ENCODE peak calls at places on chromosomes 4 and X, in six cellular contexts. One of them, this sample, is unnamed.
A peak's percentile ranks its signal among the peaks of the same experiment; 100 is the strongest.

GRCh38 chr4:163467371-163467770 is 6.2 kb downstream of the TKTL2 start:
- DNase-seq in GM23338: no peak
- DNase-seq in MM.1S: no peak
- DNase-seq in GM23248: peak; percentile 7
- DNase-seq in PC-9: no peak
- DNase-seq in PC-3: no peak
- DNase-seq in this sample: no peak

GRCh38 chr4:54290980-54291379 is 61.9 kb downstream of the PDGFRA start:
- DNase-seq in GM23338: no peak
- DNase-seq in MM.1S: no peak
- DNase-seq in GM23248: no peak
- DNase-seq in PC-9: no peak
- DNase-seq in PC-3: no peak
- DNase-seq in this sample: no peak

GRCh38 chr4:168908859-168909390 is 101.1 kb downstream of the CBR4 start:
- DNase-seq in GM23338: no peak
- DNase-seq in MM.1S: no peak
- DNase-seq in GM23248: peak; percentile 39
- DNase-seq in PC-9: no peak
- DNase-seq in PC-3: no peak
- DNase-seq in this sample: no peak

GRCh38 chr4:188603646-188604045 is 464.4 kb downstream of the TRIML1 start:
- DNase-seq in GM23338: no peak
- DNase-seq in MM.1S: no peak
- DNase-seq in GM23248: peak; percentile 1
- DNase-seq in PC-9: no peak
- DNase-seq in PC-3: no peak
- DNase-seq in this sample: no peak

GRCh38 chrX:17187301-17187836 is 187.6 kb upstream of the NHS start:
- DNase-seq in GM23338: peak; percentile 1
- DNase-seq in MM.1S: no peak
- DNase-seq in GM23248: no peak
- DNase-seq in PC-9: no peak
- DNase-seq in PC-3: no peak
- DNase-seq in this sample: peak; percentile 19

GRCh38 chr4:8731364-8731763 is 138.8 kb downstream of the CPZ start:
- DNase-seq in GM23338: no peak
- DNase-seq in MM.1S: no peak
- DNase-seq in GM23248: no peak
- DNase-seq in PC-9: no peak
- DNase-seq in PC-3: no peak
- DNase-seq in this sample: no peak

GRCh38 chrX:149004936-149005335 is 500.2 kb downstream of the IDS start:
- DNase-seq in GM23338: peak; percentile 17
- DNase-seq in MM.1S: no peak
- DNase-seq in GM23248: no peak
- DNase-seq in PC-9: no peak
- DNase-seq in PC-3: no peak
- DNase-seq in this sample: peak; percentile 13

GRCh38 chrX:140389331-140389730 is 115.5 kb downstream of the SOX3 start:
- DNase-seq in GM23338: no peak
- DNase-seq in MM.1S: no peak
- DNase-seq in GM23248: no peak
- DNase-seq in PC-9: no peak
- DNase-seq in PC-3: no peak
- DNase-seq in this sample: no peak

GRCh38 chrX:46912673-46913491 is 661 bp downstream of the JADE3 start:
- DNase-seq in GM23338: peak; percentile 76
- DNase-seq in MM.1S: peak; percentile 36
- DNase-seq in GM23248: peak; percentile 70
- DNase-seq in PC-9: peak; percentile 34
- DNase-seq in PC-3: peak; percentile 45
- DNase-seq in this sample: peak; percentile 82

GRCh38 chr4:83212041-83212851 is 72.4 kb downstream of the COQ2 start:
- DNase-seq in GM23338: no peak
- DNase-seq in MM.1S: peak; percentile 99
- DNase-seq in GM23248: no peak
- DNase-seq in PC-9: peak; percentile 44
- DNase-seq in PC-3: no peak
- DNase-seq in this sample: no peak

GRCh38 chrX:54415534-54416350 is 24.5 kb upstream of the TSR2 start:
- DNase-seq in GM23338: peak; percentile 69
- DNase-seq in MM.1S: no peak
- DNase-seq in GM23248: no peak
- DNase-seq in PC-9: no peak
- DNase-seq in PC-3: no peak
- DNase-seq in this sample: peak; percentile 51

GRCh38 chr4:185344743-185345538 is 50.8 kb downstream of the LRP2BP start:
- DNase-seq in GM23338: no peak
- DNase-seq in MM.1S: peak; percentile 47
- DNase-seq in GM23248: no peak
- DNase-seq in PC-9: no peak
- DNase-seq in PC-3: no peak
- DNase-seq in this sample: no peak

GRCh38 chrX:14529288-14529989 is at the start of gene GLRA2:
- DNase-seq in GM23338: peak; percentile 76
- DNase-seq in MM.1S: peak; percentile 33
- DNase-seq in GM23248: peak; percentile 48
- DNase-seq in PC-9: no peak
- DNase-seq in PC-3: peak; percentile 35
- DNase-seq in this sample: peak; percentile 82

GRCh38 chr4:90660672-90661071 is 533.5 kb downstream of the CCSER1 start:
- DNase-seq in GM23338: no peak
- DNase-seq in MM.1S: no peak
- DNase-seq in GM23248: no peak
- DNase-seq in PC-9: no peak
- DNase-seq in PC-3: no peak
- DNase-seq in this sample: no peak

GRCh38 chr4:165606465-165607205 is 227.8 kb downstream of the CPE start:
- DNase-seq in GM23338: no peak
- DNase-seq in MM.1S: no peak
- DNase-seq in GM23248: no peak
- DNase-seq in PC-9: no peak
- DNase-seq in PC-3: no peak
- DNase-seq in this sample: no peak

GRCh38 chrX:20857746-20858145 is 516.5 kb upstream of the CNKSR2 start:
- DNase-seq in GM23338: no peak
- DNase-seq in MM.1S: no peak
- DNase-seq in GM23248: peak; percentile 62
- DNase-seq in PC-9: no peak
- DNase-seq in PC-3: peak; percentile 52
- DNase-seq in this sample: peak; percentile 52

GRCh38 chrX:39972340-39972739 is 125.4 kb downstream of the BCOR start:
- DNase-seq in GM23338: no peak
- DNase-seq in MM.1S: no peak
- DNase-seq in GM23248: peak; percentile 56
- DNase-seq in PC-9: no peak
- DNase-seq in PC-3: peak; percentile 42
- DNase-seq in this sample: no peak

GRCh38 chr4:173057442-173057841 is 111.2 kb upstream of the GALNT7 start:
- DNase-seq in GM23338: no peak
- DNase-seq in MM.1S: no peak
- DNase-seq in GM23248: peak; percentile 20
- DNase-seq in PC-9: no peak
- DNase-seq in PC-3: peak; percentile 37
- DNase-seq in this sample: no peak

GRCh38 chrX:84475101-84475500 is 27.2 kb downstream of the HDX start:
- DNase-seq in GM23338: no peak
- DNase-seq in MM.1S: no peak
- DNase-seq in GM23248: no peak
- DNase-seq in PC-9: no peak
- DNase-seq in PC-3: no peak
- DNase-seq in this sample: no peak

GRCh38 chr4:101155859-101156430 is 191.4 kb downstream of the PPP3CA start:
- DNase-seq in GM23338: no peak
- DNase-seq in MM.1S: no peak
- DNase-seq in GM23248: no peak
- DNase-seq in PC-9: no peak
- DNase-seq in PC-3: no peak
- DNase-seq in this sample: no peak

GRCh38 chr4:141009931-141010330 is 123.3 kb downstream of the RNF150 start:
- DNase-seq in GM23338: no peak
- DNase-seq in MM.1S: no peak
- DNase-seq in GM23248: no peak
- DNase-seq in PC-9: no peak
- DNase-seq in PC-3: no peak
- DNase-seq in this sample: no peak

GRCh38 chr4:76365636-76366035 is 55.3 kb downstream of the CCDC158 start:
- DNase-seq in GM23338: no peak
- DNase-seq in MM.1S: no peak
- DNase-seq in GM23248: peak; percentile 59
- DNase-seq in PC-9: no peak
- DNase-seq in PC-3: no peak
- DNase-seq in this sample: no peak

GRCh38 chr4:105815701-105816100 is 79.6 kb upstream of the NPNT start:
- DNase-seq in GM23338: no peak
- DNase-seq in MM.1S: no peak
- DNase-seq in GM23248: no peak
- DNase-seq in PC-9: no peak
- DNase-seq in PC-3: no peak
- DNase-seq in this sample: no peak

GRCh38 chr4:1009647-1010521 is 1.5 kb upstream of the FGFRL1 start:
- DNase-seq in GM23338: peak; percentile 69
- DNase-seq in MM.1S: no peak
- DNase-seq in GM23248: peak; percentile 84
- DNase-seq in PC-9: peak; percentile 71
- DNase-seq in PC-3: peak; percentile 44
- DNase-seq in this sample: peak; percentile 83

GRCh38 chrX:46575991-46576392 is 2.4 kb downstream of the CHST7 start:
- DNase-seq in GM23338: peak; percentile 17
- DNase-seq in MM.1S: no peak
- DNase-seq in GM23248: peak; percentile 30
- DNase-seq in PC-9: no peak
- DNase-seq in PC-3: peak; percentile 32
- DNase-seq in this sample: peak; percentile 24

GRCh38 chr4:10960386-10960785 is 275.8 kb upstream of the CLNK start:
- DNase-seq in GM23338: no peak
- DNase-seq in MM.1S: no peak
- DNase-seq in GM23248: no peak
- DNase-seq in PC-9: no peak
- DNase-seq in PC-3: no peak
- DNase-seq in this sample: no peak

GRCh38 chr4:126604273-126604867 is 1028.4 kb upstream of the INTU start:
- DNase-seq in GM23338: peak; percentile 57
- DNase-seq in MM.1S: peak; percentile 39
- DNase-seq in GM23248: peak; percentile 71
- DNase-seq in PC-9: peak; percentile 11
- DNase-seq in PC-3: peak; percentile 38
- DNase-seq in this sample: peak; percentile 57

GRCh38 chr4:86500527-86500926 is 93.6 kb upstream of the PTPN13 start:
- DNase-seq in GM23338: no peak
- DNase-seq in MM.1S: no peak
- DNase-seq in GM23248: peak; percentile 50
- DNase-seq in PC-9: no peak
- DNase-seq in PC-3: peak; percentile 71
- DNase-seq in this sample: no peak

GRCh38 chr4:5041609-5042234 is 9.6 kb upstream of the STK32B start:
- DNase-seq in GM23338: no peak
- DNase-seq in MM.1S: no peak
- DNase-seq in GM23248: no peak
- DNase-seq in PC-9: no peak
- DNase-seq in PC-3: no peak
- DNase-seq in this sample: no peak

GRCh38 chr4:5037553-5038551 is 13.4 kb upstream of the STK32B start:
- DNase-seq in GM23338: no peak
- DNase-seq in MM.1S: no peak
- DNase-seq in GM23248: peak; percentile 92
- DNase-seq in PC-9: no peak
- DNase-seq in PC-3: peak; percentile 94
- DNase-seq in this sample: no peak

GRCh38 chr4:5036239-5036638 is 15.0 kb upstream of the STK32B start:
- DNase-seq in GM23338: no peak
- DNase-seq in MM.1S: peak; percentile 98
- DNase-seq in GM23248: peak; percentile 79
- DNase-seq in PC-9: no peak
- DNase-seq in PC-3: peak; percentile 11
- DNase-seq in this sample: no peak

GRCh38 chr4:5040839-5041238 is 10.4 kb upstream of the STK32B start:
- DNase-seq in GM23338: no peak
- DNase-seq in MM.1S: no peak
- DNase-seq in GM23248: no peak
- DNase-seq in PC-9: no peak
- DNase-seq in PC-3: no peak
- DNase-seq in this sample: no peak

GRCh38 chr4:5039800-5040199 is 11.5 kb upstream of the STK32B start:
- DNase-seq in GM23338: no peak
- DNase-seq in MM.1S: no peak
- DNase-seq in GM23248: no peak
- DNase-seq in PC-9: no peak
- DNase-seq in PC-3: no peak
- DNase-seq in this sample: no peak
- H3K4me1 ChIP-seq in GM23338: no peaks in the 10 kb centered on the region
- H3K4me1 ChIP-seq in MM.1S: peaks cover 19% of the 10 kb centered on the region
- H3K4me1 ChIP-seq in GM23248: peaks cover 29% of the 10 kb centered on the region
- H3K4me1 ChIP-seq in PC-9: peaks cover 15% of the 10 kb centered on the region
- H3K4me1 ChIP-seq in PC-3: peaks cover 23% of the 10 kb centered on the region
- H3K4me1 ChIP-seq in this sample: no peaks in the 10 kb centered on the region

GRCh38 chr4:4226606-4227438 is at the start of gene OTOP1:
- DNase-seq in GM23338: no peak
- DNase-seq in MM.1S: no peak
- DNase-seq in GM23248: no peak
- DNase-seq in PC-9: no peak
- DNase-seq in PC-3: no peak
- DNase-seq in this sample: no peak
- TF ChIP-seq EZH2 in GM23338: peak; percentile 45
- TF ChIP-seq EZH2 in MM.1S: no peak
- TF ChIP-seq EZH2 in GM23248: peak; percentile 87
- TF ChIP-seq EZH2 in PC-9: no peak
- TF ChIP-seq EZH2 in PC-3: no peak
- TF ChIP-seq EZH2 in this sample: no peak

GRCh38 chr4:131093303-131093702 is 1997.4 kb downstream of the C4orf33 start:
- DNase-seq in GM23338: no peak
- DNase-seq in MM.1S: no peak
- DNase-seq in GM23248: no peak
- DNase-seq in PC-9: no peak
- DNase-seq in PC-3: peak; percentile 14
- DNase-seq in this sample: no peak
- H3F3A ChIP-seq in GM23338: no peaks in the 10 kb centered on the region
- H3F3A ChIP-seq in MM.1S: no peaks in the 10 kb centered on the region
- H3F3A ChIP-seq in GM23248: no peaks in the 10 kb centered on the region
- H3F3A ChIP-seq in PC-9: no peaks in the 10 kb centered on the region
- H3F3A ChIP-seq in PC-3: no peaks in the 10 kb centered on the region
- H3F3A ChIP-seq in this sample: no peaks in the 10 kb centered on the region

DNA sequence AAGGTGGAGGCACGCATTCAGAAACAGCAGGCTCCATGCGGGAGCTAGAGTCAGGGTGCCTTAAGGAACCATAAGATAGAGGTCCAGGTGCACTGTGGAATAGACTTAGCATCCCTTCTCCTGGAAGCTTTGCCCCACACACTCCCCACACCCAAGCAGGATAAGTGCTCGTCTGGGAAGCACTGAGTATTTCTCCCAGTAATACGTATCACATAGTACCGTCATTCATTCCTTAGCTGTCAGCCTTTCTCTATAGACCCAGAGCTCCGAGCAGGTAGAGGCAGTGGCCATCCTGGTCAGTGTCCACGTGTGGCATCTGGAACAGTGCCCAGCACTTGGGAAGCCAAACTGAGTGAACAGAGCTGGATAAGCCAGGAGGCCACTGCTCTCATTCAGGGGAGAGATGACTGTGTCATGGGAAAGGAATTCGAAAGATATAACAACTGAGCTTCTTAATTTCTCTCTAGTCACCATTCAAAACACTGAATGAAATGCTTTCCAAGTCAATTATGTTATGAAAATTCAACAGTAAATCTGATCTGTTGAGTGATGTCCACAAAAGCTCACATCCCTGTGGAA is 9.9 kb downstream of the APBB2 start:
- DNase-seq in GM23338: no peak
- DNase-seq in MM.1S: no peak
- DNase-seq in GM23248: peak; percentile 83
- DNase-seq in PC-9: peak; percentile 89
- DNase-seq in PC-3: peak; percentile 68
- DNase-seq in this sample: no peak
- H3K4me1 ChIP-seq in GM23338: peaks cover 25% of the 10 kb centered on the region
- H3K4me1 ChIP-seq in MM.1S: no peaks in the 10 kb centered on the region
- H3K4me1 ChIP-seq in GM23248: peaks cover 76% of the 10 kb centered on the region
- H3K4me1 ChIP-seq in PC-9: peaks cover 12% of the 10 kb centered on the region
- H3K4me1 ChIP-seq in PC-3: peaks cover 16% of the 10 kb centered on the region
- H3K4me1 ChIP-seq in this sample: peaks cover 5% of the 10 kb centered on the region